ENCODE peak calls at places on chromosomes 6 and 20, in eight cellular contexts. D is HCT116, L is GM23248, O is MM.1S, G is GM23338, U is OCI-LY7, Y is hepatocyte, W is SK-N-SH. X is an unnamed sample.

GRCh38 chr6:31750411-31751022 is 10.7 kb downstream of the MSH5 start:
- DNase-seq in D (no peak), L (no peak), O (no peak), G (no peak), U (no peak), Y (no peak), W (no peak), X (no peak)

GRCh38 chr20:20083796-20084195 is 31.5 kb downstream of the CFAP61 start:
- DNase-seq in D (peak; percentile 19), L (peak; percentile 55), O (peak; percentile 64), G (peak; percentile 82), U (peak; percentile 48), Y (peak; percentile 54), W (peak; percentile 31), X (peak; percentile 64)

GRCh38 chr6:26629373-26629772 is 30.2 kb downstream of the ZNF322 start:
- DNase-seq in D (no peak), L (no peak), O (no peak), G (no peak), U (no peak), Y (no peak), W (no peak), X (no peak)

GRCh38 chr20:58842276-58842675 is 8.4 kb downstream of the GNAS-AS1 start:
- DNase-seq in D (no peak), L (no peak), O (no peak), G (peak; percentile 52), U (no peak), Y (no peak), W (no peak), X (no peak)

GRCh38 chr20:1945134-1945618 is 48.7 kb downstream of the PDYN start:
- DNase-seq in D (no peak), L (peak; percentile 89), O (no peak), G (no peak), U (no peak), Y (peak; percentile 28), W (no peak), X (no peak)

GRCh38 chr20:17643531-17644188 is 38.4 kb downstream of the RRBP1 start:
- DNase-seq in D (no peak), L (no peak), O (no peak), G (no peak), U (peak; percentile 53), Y (no peak), W (no peak), X (no peak)

GRCh38 chr20:46677608-46678007 is 11.6 kb downstream of the TP53RK start:
- DNase-seq in D (no peak), L (no peak), O (no peak), G (no peak), U (no peak), Y (no peak), W (no peak), X (no peak)

GRCh38 chr6:17580518-17581048 is 19.5 kb upstream of the FAM8A1 start:
- DNase-seq in D (no peak), L (peak; percentile 75), O (no peak), G (peak; percentile 79), U (no peak), Y (no peak), W (peak; percentile 64), X (peak; percentile 42)

GRCh38 chr20:49548371-49548947 is 19.5 kb downstream of the PTGIS start:
- DNase-seq in D (no peak), L (no peak), O (no peak), G (no peak), U (no peak), Y (no peak), W (no peak), X (no peak)

GRCh38 chr20:44886276-44886671 is 769 bp downstream of the YWHAB start:
- DNase-seq in D (no peak), L (peak; percentile 43), O (no peak), G (peak; percentile 13), U (no peak), Y (no peak), W (no peak), X (no peak)

GRCh38 chr6:123551939-123552707 is 84.6 kb downstream of the TRDN start:
- DNase-seq in D (no peak), L (no peak), O (no peak), G (no peak), U (no peak), Y (no peak), W (no peak), X (no peak)

GRCh38 chr20:24364464-24364863 is 105.0 kb upstream of the SYNDIG1 start:
- DNase-seq in D (no peak), L (no peak), O (no peak), G (no peak), U (no peak), Y (no peak), W (no peak), X (no peak)

GRCh38 chr6:5783584-5784089 is 223.1 kb downstream of the NRN1 start:
- DNase-seq in D (no peak), L (no peak), O (no peak), G (peak; percentile 34), U (no peak), Y (no peak), W (no peak), X (no peak)

GRCh38 chr6:96923871-96924493 is 546 bp upstream of the KLHL32 start:
- DNase-seq in D (no peak), L (peak; percentile 3), O (peak; percentile 70), G (no peak), U (no peak), Y (no peak), W (peak; percentile 88), X (no peak)

GRCh38 chr20:49601153-49601924 is 33.4 kb upstream of the PTGIS start:
- DNase-seq in D (no peak), L (no peak), O (no peak), G (no peak), U (no peak), Y (no peak), W (no peak), X (no peak)

GRCh38 chr20:19911810-19912382 is 105.3 kb upstream of the NAA20 start:
- DNase-seq in D (no peak), L (no peak), O (no peak), G (no peak), U (no peak), Y (no peak), W (no peak), X (no peak)

GRCh38 chr6:124927806-124928205 is 34.4 kb upstream of the RNF217 start:
- DNase-seq in D (peak; percentile 59), L (peak; percentile 59), O (no peak), G (no peak), U (no peak), Y (no peak), W (no peak), X (peak; percentile 85)

GRCh38 chr20:61790116-61790827 is 275.4 kb downstream of the TAF4 start:
- DNase-seq in D (no peak), L (no peak), O (no peak), G (no peak), U (no peak), Y (no peak), W (no peak), X (no peak)

GRCh38 chr6:54864272-54864671 is 17.7 kb downstream of the FAM83B start:
- DNase-seq in D (no peak), L (no peak), O (no peak), G (no peak), U (no peak), Y (no peak), W (no peak), X (no peak)

DNA sequence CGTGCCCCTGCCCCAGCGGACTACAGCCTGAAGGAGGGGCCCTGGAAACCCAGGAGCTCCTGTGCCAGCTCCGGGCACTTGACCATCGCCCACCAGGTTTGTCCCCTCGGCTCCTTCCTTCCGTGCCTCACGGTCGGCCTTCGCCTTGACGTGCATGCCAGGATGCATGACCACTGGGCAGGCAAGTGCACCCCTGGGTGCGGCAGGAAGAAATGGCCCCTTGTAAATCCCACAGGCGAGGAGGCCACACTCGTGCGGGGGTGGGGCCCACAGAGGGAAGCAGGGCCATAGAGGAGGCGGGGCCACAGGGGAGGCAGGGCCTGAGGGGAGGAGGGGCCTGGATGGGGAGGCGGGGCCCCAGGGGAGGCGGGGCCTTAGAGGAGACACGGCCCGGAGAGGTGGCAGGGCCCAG is 81.7 kb downstream of the YTHDF1 start:
- DNase-seq in D (no peak), L (no peak), O (no peak), G (peak; percentile 60), U (peak; percentile 5), Y (no peak), W (no peak), X (no peak)
- TF ChIP-seq EZH2phosphoT487 in D (no peak), L (no peak), O (no peak), G (no peak), U (no peak), Y (no peak), W (no peak), X (no peak)

GRCh38 chr6:38857815-38858214 is 142.7 kb downstream of the DNAH8 start:
- DNase-seq in D (no peak), L (no peak), O (no peak), G (no peak), U (no peak), Y (no peak), W (no peak), X (no peak)
- H3K9me2 ChIP-seq in D (no peaks in the 10 kb centered on the region), L (no peaks in the 10 kb centered on the region), O (no peaks in the 10 kb centered on the region), G (no peaks in the 10 kb centered on the region), U (no peaks in the 10 kb centered on the region), Y (no peaks in the 10 kb centered on the region), W (no peaks in the 10 kb centered on the region), X (no peaks in the 10 kb centered on the region)

GRCh38 chr6:106145144-106145543 is 59.0 kb downstream of the PRDM1 start:
- DNase-seq in D (no peak), L (no peak), O (peak; percentile 91), G (no peak), U (peak; percentile 77), Y (no peak), W (no peak), X (no peak)

GRCh38 chr6:106149472-106150069 is 63.4 kb downstream of the PRDM1 start:
- DNase-seq in D (no peak), L (no peak), O (peak; percentile 4), G (no peak), U (no peak), Y (no peak), W (no peak), X (no peak)

GRCh38 chr6:106145741-106146227 is 59.6 kb downstream of the PRDM1 start:
- DNase-seq in D (no peak), L (peak; percentile 35), O (peak; percentile 87), G (no peak), U (peak; percentile 37), Y (no peak), W (no peak), X (peak; percentile 65)

GRCh38 chr6:106147476-106147875 is 61.3 kb downstream of the PRDM1 start:
- DNase-seq in D (no peak), L (no peak), O (no peak), G (no peak), U (no peak), Y (no peak), W (no peak), X (no peak)

GRCh38 chr6:106146852-106147351 is 60.8 kb downstream of the PRDM1 start:
- DNase-seq in D (no peak), L (peak; percentile 68), O (peak; percentile 62), G (no peak), U (no peak), Y (no peak), W (no peak), X (peak; percentile 66)
- TF ChIP-seq EZH2phosphoT487 in D (no peak), L (no peak), O (no peak), G (no peak), U (no peak), Y (no peak), W (no peak), X (no peak)

DNA sequence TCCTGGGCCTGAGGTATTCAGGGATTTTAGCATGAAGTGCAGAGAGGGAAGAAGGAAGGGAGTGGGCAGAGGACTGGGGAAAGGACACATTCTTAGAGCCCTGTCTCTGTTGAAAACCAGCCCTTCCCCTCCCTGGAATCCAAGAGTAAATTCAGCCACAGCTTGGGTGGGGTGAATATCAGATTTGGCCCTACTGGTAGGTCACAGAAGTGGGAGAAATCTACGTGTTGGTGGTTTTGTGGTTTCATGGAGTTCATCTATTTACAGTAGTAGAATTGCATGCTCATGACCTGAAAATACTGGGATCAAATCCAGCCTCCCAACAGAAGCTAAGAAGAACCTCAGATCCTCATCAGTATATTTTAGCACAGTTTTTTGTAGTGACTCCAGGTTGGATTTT is 404.4 kb downstream of the BMP2 start:
- DNase-seq in D (no peak), L (peak; percentile 33), O (no peak), G (peak; percentile 19), U (no peak), Y (no peak), W (no peak), X (peak; percentile 54)
- H3K9me2 ChIP-seq in D (no peaks in the 10 kb centered on the region), L (no peaks in the 10 kb centered on the region), O (no peaks in the 10 kb centered on the region), G (no peaks in the 10 kb centered on the region), U (no peaks in the 10 kb centered on the region), Y (no peaks in the 10 kb centered on the region), W (no peaks in the 10 kb centered on the region), X (no peaks in the 10 kb centered on the region)